ENCODE peak calls at places on chromosomes 5 and 9, in ten cellular contexts. W is choroid plexus epithelial cell, X is lower lobe of right lung, E is foreskin fibroblast, B is kidney epithelial cell, D is PC-3, O is endothelial cell, K is colonic mucosa, R is nephron progenitor cell, Z is astrocyte of the cerebellum. T is an unnamed sample.

GRCh38 chr5:156400542-156400941 is 73.6 kb downstream of the SGCD start:
- DNase-seq in W (no peak), X (no peak), E (no peak), B (no peak), D (no peak), O (no peak), K (no peak), R (no peak), Z (no peak), T (no peak)

GRCh38 chr9:29044959-29045358 is 1471.7 kb upstream of the C9orf72 start:
- DNase-seq in W (peak), X (no peak), E (peak), B (peak), D (peak), O (no peak), K (no peak), R (no peak), Z (no peak), T (no peak)

GRCh38 chr5:77390795-77391194 is 101.3 kb downstream of the WDR41 start:
- DNase-seq in W (peak), X (no peak), E (peak), B (no peak), D (peak), O (no peak), K (no peak), R (no peak), Z (peak), T (no peak)

GRCh38 chr9:15248596-15248995 is 58.4 kb downstream of the TTC39B start:
- DNase-seq in W (no peak), X (no peak), E (no peak), B (no peak), D (no peak), O (no peak), K (no peak), R (no peak), Z (no peak), T (no peak)

GRCh38 chr9:112831281-112831851 is 59.3 kb downstream of the SLC46A2 start:
- DNase-seq in W (no peak), X (peak), E (peak), B (no peak), D (peak), O (no peak), K (peak), R (no peak), Z (no peak), T (no peak)

GRCh38 chr5:145554399-145554798 is 280.7 kb downstream of the PRELID2 start:
- DNase-seq in W (peak), X (no peak), E (peak), B (peak), D (peak), O (no peak), K (no peak), R (no peak), Z (peak), T (peak)

GRCh38 chr5:96381526-96381925 is 51.5 kb downstream of the PCSK1 start:
- DNase-seq in W (peak), X (no peak), E (peak), B (no peak), D (no peak), O (no peak), K (peak), R (peak), Z (no peak), T (no peak)

GRCh38 chr5:134100283-134101011 is 14.0 kb upstream of the TCF7 start:
- DNase-seq in W (peak), X (no peak), E (peak), B (peak), D (peak), O (no peak), K (no peak), R (no peak), Z (peak), T (no peak)

GRCh38 chr5:156824800-156825199 is 25.3 kb upstream of the PPP1R2B start:
- DNase-seq in W (peak), X (no peak), E (peak), B (peak), D (peak), O (peak), K (no peak), R (no peak), Z (peak), T (no peak)

GRCh38 chr9:122477826-122478225 is at the start of gene OR1J1:
- DNase-seq in W (no peak), X (no peak), E (no peak), B (no peak), D (no peak), O (no peak), K (no peak), R (no peak), Z (no peak), T (no peak)

GRCh38 chr5:1453613-1454012 is 8.4 kb upstream of the SLC6A3 start:
- DNase-seq in W (no peak), X (no peak), E (no peak), B (no peak), D (no peak), O (no peak), K (no peak), R (no peak), Z (no peak), T (no peak)

GRCh38 chr5:141084487-141084989 is 9.9 kb upstream of the PCDHB2 start:
- DNase-seq in W (peak), X (no peak), E (peak), B (peak), D (peak), O (peak), K (no peak), R (peak), Z (no peak), T (no peak)

GRCh38 chr5:22058620-22059019 is 794.5 kb downstream of the CDH12 start:
- DNase-seq in W (no peak), X (no peak), E (no peak), B (no peak), D (no peak), O (no peak), K (no peak), R (no peak), Z (no peak), T (no peak)

GRCh38 chr5:148976569-148977321 is 86.1 kb downstream of the SH3TC2 start:
- DNase-seq in W (peak), X (no peak), E (peak), B (no peak), D (peak), O (no peak), K (no peak), R (no peak), Z (no peak), T (no peak)

GRCh38 chr5:66987949-66988838 is 208.4 kb downstream of the CD180 start:
- DNase-seq in W (peak), X (no peak), E (peak), B (no peak), D (peak), O (no peak), K (no peak), R (no peak), Z (no peak), T (no peak)

GRCh38 chr9:20815923-20816703 is 132.1 kb downstream of the FOCAD start:
- DNase-seq in W (no peak), X (no peak), E (no peak), B (no peak), D (no peak), O (no peak), K (no peak), R (no peak), Z (no peak), T (no peak)

GRCh38 chr5:569358-569867 is 42.7 kb upstream of the CEP72 start:
- DNase-seq in W (no peak), X (no peak), E (no peak), B (no peak), D (no peak), O (no peak), K (no peak), R (no peak), Z (no peak), T (no peak)

GRCh38 chr9:128393971-128394370 is 22.8 kb downstream of the URM1 start:
- DNase-seq in W (no peak), X (no peak), E (no peak), B (no peak), D (no peak), O (no peak), K (no peak), R (no peak), Z (no peak), T (no peak)

GRCh38 chr9:134707031-134707680 is 65.6 kb downstream of the COL5A1 start:
- DNase-seq in W (peak), X (no peak), E (peak), B (no peak), D (no peak), O (no peak), K (peak), R (no peak), Z (peak), T (peak)

GRCh38 chr5:28215091-28215490 is 1176.7 kb upstream of the CDH9 start:
- DNase-seq in W (no peak), X (no peak), E (no peak), B (no peak), D (no peak), O (no peak), K (no peak), R (no peak), Z (no peak), T (no peak)

GRCh38 chr5:83251849-83252248 is 174.5 kb downstream of the XRCC4 start:
- DNase-seq in W (no peak), X (no peak), E (no peak), B (no peak), D (no peak), O (no peak), K (no peak), R (no peak), Z (no peak), T (no peak)

GRCh38 chr5:4874097-4874496 is 266.0 kb upstream of the ADAMTS16 start:
- DNase-seq in W (no peak), X (no peak), E (no peak), B (no peak), D (no peak), O (no peak), K (no peak), R (no peak), Z (no peak), T (no peak)

GRCh38 chr5:71455427-71456361 is at the start of gene BDP1:
- DNase-seq in W (peak), X (peak), E (peak), B (peak), D (peak), O (peak), K (peak), R (peak), Z (peak), T (peak)

GRCh38 chr9:134445000-134445399 is 118.7 kb downstream of the RXRA start:
- DNase-seq in W (peak), X (no peak), E (no peak), B (no peak), D (no peak), O (no peak), K (no peak), R (no peak), Z (no peak), T (no peak)

GRCh38 chr9:134252084-134252830 is 74.0 kb upstream of the RXRA start:
- DNase-seq in W (no peak), X (no peak), E (no peak), B (no peak), D (no peak), O (no peak), K (no peak), R (no peak), Z (no peak), T (no peak)

GRCh38 chr9:109372246-109372645 is 51.4 kb upstream of the EPB41L4B start:
- DNase-seq in W (no peak), X (no peak), E (no peak), B (no peak), D (no peak), O (no peak), K (no peak), R (no peak), Z (no peak), T (no peak)

GRCh38 chr9:137955224-137955570 is 77.6 kb downstream of the CACNA1B start:
- DNase-seq in W (no peak), X (no peak), E (no peak), B (no peak), D (no peak), O (no peak), K (no peak), R (no peak), Z (no peak), T (no peak)

GRCh38 chr9:73176450-73176875 is 24.8 kb downstream of the ANXA1 start:
- DNase-seq in W (no peak), X (no peak), E (peak), B (no peak), D (peak), O (no peak), K (no peak), R (no peak), Z (no peak), T (peak)

GRCh38 chr9:86600977-86601376 is 246.8 kb upstream of the TUT7 start:
- DNase-seq in W (no peak), X (no peak), E (no peak), B (no peak), D (no peak), O (no peak), K (no peak), R (no peak), Z (no peak), T (no peak)

GRCh38 chr9:115058684-115059315 is 59.2 kb downstream of the TNC start:
- DNase-seq in W (peak), X (no peak), E (peak), B (peak), D (peak), O (no peak), K (no peak), R (no peak), Z (peak), T (no peak)

GRCh38 chr9:86515221-86515620 is 161.0 kb upstream of the TUT7 start:
- DNase-seq in W (no peak), X (no peak), E (no peak), B (no peak), D (no peak), O (no peak), K (no peak), R (no peak), Z (no peak), T (no peak)

GRCh38 chr9:135794361-135794885 is 92.4 kb downstream of the KCNT1 start:
- DNase-seq in W (no peak), X (no peak), E (no peak), B (no peak), D (no peak), O (no peak), K (no peak), R (no peak), Z (no peak), T (no peak)

GRCh38 chr5:157362982-157363381 is 97.0 kb upstream of the NIPAL4 start:
- DNase-seq in W (no peak), X (no peak), E (no peak), B (no peak), D (peak), O (no peak), K (no peak), R (no peak), Z (no peak), T (no peak)

GRCh38 chr9:33287087-33287490 is 3.2 kb upstream of the NFX1 start:
- DNase-seq in W (peak), X (no peak), E (peak), B (no peak), D (peak), O (peak), K (peak), R (peak), Z (peak), T (no peak)

GRCh38 chr9:99000480-99001395 is 57.0 kb downstream of the COL15A1 start:
- DNase-seq in W (peak), X (peak), E (peak), B (no peak), D (peak), O (peak), K (peak), R (peak), Z (peak), T (no peak)

GRCh38 chr9:116471093-116471906 is 215.8 kb upstream of the TRIM32 start:
- DNase-seq in W (peak), X (no peak), E (peak), B (peak), D (no peak), O (peak), K (no peak), R (peak), Z (peak), T (peak)

GRCh38 chr5:149141957-149142851 is 911 bp downstream of the ABLIM3 start:
- DNase-seq in W (peak), X (no peak), E (peak), B (no peak), D (peak), O (no peak), K (no peak), R (no peak), Z (no peak), T (no peak)

GRCh38 chr9:117744856-117745389 is 40.7 kb downstream of the TLR4 start:
- DNase-seq in W (no peak), X (peak), E (peak), B (no peak), D (no peak), O (peak), K (no peak), R (no peak), Z (no peak), T (no peak)

GRCh38 chr5:93676707-93677106 is 64.7 kb downstream of the POU5F2 start:
- DNase-seq in W (no peak), X (no peak), E (peak), B (no peak), D (no peak), O (no peak), K (no peak), R (peak), Z (no peak), T (no peak)

GRCh38 chr9:122350577-122351355 is 20.1 kb upstream of the PTGS1 start:
- DNase-seq in W (peak), X (peak), E (peak), B (no peak), D (peak), O (peak), K (peak), R (peak), Z (peak), T (no peak)

GRCh38 chr5:53430618-53431252 is 49.7 kb upstream of the FST start:
- DNase-seq in W (peak), X (no peak), E (peak), B (no peak), D (peak), O (no peak), K (no peak), R (no peak), Z (no peak), T (peak)
- TF ChIP-seq CTCF in W (peak), X (peak), E (peak), B (peak), D (peak), O (peak), K (no peak), R (peak), Z (peak), T (peak)

GRCh38 chr9:110842169-110842568 is 173.6 kb downstream of the MUSK start:
- DNase-seq in W (no peak), X (no peak), E (no peak), B (peak), D (peak), O (no peak), K (no peak), R (no peak), Z (no peak), T (no peak)

GRCh38 chr9:110847661-110848060 is 179.1 kb downstream of the MUSK start:
- DNase-seq in W (peak), X (no peak), E (no peak), B (no peak), D (no peak), O (no peak), K (no peak), R (no peak), Z (no peak), T (no peak)

GRCh38 chr9:110844121-110844520 is 175.5 kb downstream of the MUSK start:
- DNase-seq in W (peak), X (no peak), E (peak), B (no peak), D (no peak), O (no peak), K (no peak), R (no peak), Z (no peak), T (no peak)

GRCh38 chr9:110837401-110838005 is 168.9 kb downstream of the MUSK start:
- DNase-seq in W (no peak), X (no peak), E (no peak), B (no peak), D (no peak), O (no peak), K (no peak), R (no peak), Z (no peak), T (no peak)

DNA sequence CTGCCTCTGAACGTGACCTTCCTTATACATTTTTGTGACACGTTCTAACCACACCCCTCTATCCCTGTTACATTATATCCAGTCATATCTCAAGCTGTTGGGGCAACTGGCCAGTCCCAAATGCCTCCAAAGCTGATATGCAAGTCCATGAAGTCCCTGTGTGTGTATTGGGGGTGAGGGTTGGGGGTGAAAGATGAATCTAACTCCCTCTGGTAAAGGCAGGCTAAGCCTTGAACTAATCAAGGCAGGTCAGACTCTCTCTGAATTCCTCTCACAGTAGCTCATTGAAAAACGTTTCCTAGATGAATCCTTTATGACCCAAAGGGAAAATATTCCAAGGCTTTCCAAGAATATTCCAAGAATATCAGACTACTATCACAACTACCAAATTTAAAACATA is 174.4 kb downstream of the MUSK start:
- DNase-seq in W (no peak), X (no peak), E (peak), B (no peak), D (no peak), O (no peak), K (no peak), R (no peak), Z (no peak), T (no peak)
- TF ChIP-seq CTCF in W (no peak), X (no peak), E (no peak), B (no peak), D (no peak), O (no peak), K (no peak), R (no peak), Z (no peak), T (no peak)

GRCh38 chr5:172939561-172939960 is 19.7 kb upstream of the RPL26L1 start:
- DNase-seq in W (no peak), X (no peak), E (peak), B (no peak), D (no peak), O (no peak), K (no peak), R (peak), Z (no peak), T (no peak)

GRCh38 chr5:172936441-172936840 is 22.8 kb upstream of the RPL26L1 start:
- DNase-seq in W (no peak), X (no peak), E (no peak), B (no peak), D (no peak), O (no peak), K (no peak), R (no peak), Z (no peak), T (no peak)

GRCh38 chr5:172940242-172941066 is 18.8 kb upstream of the RPL26L1 start:
- DNase-seq in W (no peak), X (peak), E (no peak), B (no peak), D (no peak), O (no peak), K (no peak), R (no peak), Z (no peak), T (no peak)

GRCh38 chr5:172941067-172941516 is 18.1 kb upstream of the RPL26L1 start:
- DNase-seq in W (peak), X (no peak), E (peak), B (no peak), D (no peak), O (no peak), K (no peak), R (no peak), Z (no peak), T (no peak)

DNA sequence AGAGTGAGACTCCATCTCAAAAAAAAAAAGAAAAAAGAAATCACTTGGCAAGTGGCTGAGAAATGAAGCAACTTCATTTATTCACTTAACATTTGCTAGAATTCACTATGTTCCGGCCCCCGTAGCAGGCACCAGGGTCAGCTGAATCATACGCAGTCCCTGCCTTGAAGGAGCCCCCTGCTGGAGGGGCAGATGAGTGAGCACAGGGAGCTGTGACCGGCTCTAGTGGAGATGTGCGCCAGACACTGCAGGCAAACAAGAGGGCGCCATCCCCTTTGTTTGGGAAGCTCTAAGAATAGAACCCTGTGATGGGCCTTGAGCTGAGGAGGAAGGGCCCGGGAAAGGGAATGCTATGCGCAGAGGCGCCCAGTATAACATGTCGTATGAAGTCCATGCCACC is 20.2 kb upstream of the RPL26L1 start:
- DNase-seq in W (peak), X (no peak), E (peak), B (no peak), D (peak), O (peak), K (no peak), R (no peak), Z (no peak), T (no peak)
- TF ChIP-seq CTCF in W (peak), X (peak), E (peak), B (peak), D (peak), O (peak), K (no peak), R (peak), Z (peak), T (peak)

GRCh38 chr5:173764321-173765029 is 123.7 kb upstream of the CPEB4 start:
- DNase-seq in W (peak), X (peak), E (peak), B (peak), D (peak), O (no peak), K (peak), R (peak), Z (peak), T (peak)
- TF ChIP-seq CTCF in W (peak), X (no peak), E (no peak), B (no peak), D (no peak), O (no peak), K (no peak), R (no peak), Z (no peak), T (no peak)

GRCh38 chr9:76637426-76637825 is 126.8 kb upstream of the PCA3 start:
- DNase-seq in W (no peak), X (no peak), E (no peak), B (no peak), D (no peak), O (no peak), K (no peak), R (no peak), Z (no peak), T (no peak)
- TF ChIP-seq CTCF in W (no peak), X (no peak), E (no peak), B (no peak), D (no peak), O (no peak), K (no peak), R (no peak), Z (no peak), T (no peak)